ENCODE peak calls at places on chromosomes 4 and X, in nine cellular contexts. E is dorsolateral prefrontal cortex, N is cardiac muscle cell, A is fibroblast of lung, B is A673, I is brain microvascular endothelial cell, H is endodermal cell, C is transverse colon, S is uterus. T is an unnamed sample.

GRCh38 chr4:36687681-36688080 is 406.3 kb downstream of the DTHD1 start:
- DNase-seq in C (no peak), E (no peak), B (no peak), H (no peak), I (no peak), N (no peak), A (no peak), S (no peak), T (no peak)

GRCh38 chrX:38138900-38139299 is 81.8 kb downstream of the SRPX start:
- DNase-seq in C (no peak), E (no peak), N (no peak), I (no peak), S (no peak), B (no peak), A (no peak), H (no peak), T (no peak)

GRCh38 chrX:35150052-35150451 is 207.5 kb downstream of the FAM47B start:
- DNase-seq in B (no peak), N (no peak), C (no peak), S (no peak), A (no peak), H (no peak), E (no peak), I (no peak), T (no peak)

GRCh38 chr4:168615294-168615693 is 118.4 kb downstream of the PALLD start:
- DNase-seq in E (no peak), I (peak), N (no peak), A (peak), H (peak), S (no peak), B (peak), C (no peak), T (no peak)

GRCh38 chr4:137417676-137418075 is 114.6 kb downstream of the PCDH18 start:
- DNase-seq in H (no peak), A (peak), I (peak), B (no peak), E (no peak), N (no peak), S (no peak), C (no peak), T (no peak)

GRCh38 chrX:112233164-112233563 is 150.6 kb upstream of the TRPC5 start:
- DNase-seq in I (no peak), E (no peak), A (no peak), H (no peak), N (no peak), C (no peak), S (no peak), B (no peak), T (no peak)

GRCh38 chr4:142435599-142436235 is 410.4 kb downstream of the INPP4B start:
- DNase-seq in N (peak), I (no peak), S (no peak), A (no peak), B (no peak), H (peak), C (no peak), E (no peak), T (no peak)

GRCh38 chr4:40722576-40723161 is 27.1 kb upstream of the NSUN7 start:
- DNase-seq in B (peak), A (no peak), N (no peak), H (no peak), I (no peak), S (no peak), E (no peak), C (peak), T (no peak)

GRCh38 chrX:136856527-136856926 is 24.0 kb downstream of the RBMX start:
- DNase-seq in B (no peak), E (no peak), H (no peak), C (no peak), N (no peak), I (no peak), S (no peak), A (no peak), T (no peak)

GRCh38 chr4:57148177-57148576 is 38.0 kb upstream of the IGFBP7 start:
- DNase-seq in C (no peak), E (no peak), A (no peak), H (no peak), B (no peak), N (no peak), I (no peak), S (no peak), T (no peak)

GRCh38 chrX:70592091-70592490 is 147.5 kb downstream of the DLG3 start:
- DNase-seq in C (no peak), A (peak), B (peak), N (no peak), S (no peak), I (peak), E (no peak), H (no peak), T (no peak)

GRCh38 chr4:174394915-174395314 is 111.2 kb downstream of the CEP44 start:
- DNase-seq in H (no peak), I (no peak), B (no peak), A (peak), N (no peak), S (no peak), E (no peak), C (no peak), T (no peak)

GRCh38 chr4:154132406-154132805 is 343.5 kb upstream of the SFRP2 start:
- DNase-seq in E (no peak), I (peak), H (no peak), S (no peak), A (no peak), C (no peak), N (no peak), B (no peak), T (no peak)

GRCh38 chr4:294732-295131 is 10.5 kb downstream of the ZNF732 start:
- DNase-seq in E (no peak), A (no peak), S (no peak), N (no peak), B (no peak), C (no peak), H (no peak), I (no peak), T (no peak)

GRCh38 chr4:76212851-76213414 is 691 bp downstream of the SCARB2 start:
- DNase-seq in A (peak), C (peak), S (no peak), I (peak), H (no peak), B (peak), N (no peak), E (peak), T (no peak)

GRCh38 chr4:21921526-21922180 is 26.9 kb downstream of the KCNIP4 start:
- DNase-seq in A (no peak), S (no peak), B (no peak), H (peak), I (no peak), E (no peak), N (no peak), C (no peak), T (no peak)

GRCh38 chr4:78057600-78058560 is 757 bp downstream of the FRAS1 start:
- DNase-seq in B (peak), N (peak), S (peak), A (peak), I (peak), E (peak), C (peak), H (peak), T (peak)

GRCh38 chr4:126986005-126986404 is 646.8 kb upstream of the INTU start:
- DNase-seq in N (no peak), H (no peak), C (no peak), I (no peak), S (no peak), E (no peak), B (no peak), A (peak), T (no peak)

GRCh38 chr4:8736083-8736825 is 135.4 kb downstream of the HMX1 start:
- DNase-seq in E (peak), S (no peak), B (peak), C (no peak), N (no peak), I (no peak), A (no peak), H (no peak), T (no peak)

GRCh38 chrX:50920132-50920531 is 9.6 kb downstream of the BMP15 start:
- DNase-seq in C (no peak), S (no peak), I (peak), A (peak), E (no peak), H (no peak), B (peak), N (no peak), T (no peak)

GRCh38 chrX:66601522-66601921 is 37.4 kb downstream of the EDA2R start:
- DNase-seq in I (no peak), E (no peak), A (no peak), C (no peak), H (no peak), B (no peak), N (no peak), S (no peak), T (no peak)

GRCh38 chr4:10655968-10656367 is 28.6 kb downstream of the CLNK start:
- DNase-seq in I (no peak), N (no peak), C (no peak), H (no peak), A (peak), S (no peak), B (no peak), E (no peak), T (no peak)

GRCh38 chrX:149453030-149453429 is 52.1 kb downstream of the IDS start:
- DNase-seq in A (peak), S (no peak), E (no peak), B (no peak), C (no peak), H (no peak), I (peak), N (no peak), T (no peak)

GRCh38 chr4:55931043-55931442 is 17.7 kb upstream of the CEP135 start:
- DNase-seq in B (no peak), S (no peak), A (no peak), N (no peak), E (no peak), C (no peak), I (no peak), H (no peak), T (no peak)

GRCh38 chr4:40685300-40685699 is 55.6 kb upstream of the RBM47 start:
- DNase-seq in C (no peak), H (no peak), I (peak), B (peak), N (no peak), S (no peak), E (no peak), A (peak), T (no peak)

GRCh38 chrX:125382148-125382628 is 62.5 kb downstream of the TEX13C start:
- DNase-seq in B (no peak), I (no peak), E (no peak), N (no peak), A (no peak), H (peak), C (no peak), S (no peak), T (no peak)

GRCh38 chr4:155688211-155688610 is 21.6 kb downstream of the GUCY1A1 start:
- DNase-seq in S (no peak), A (no peak), C (no peak), H (no peak), I (no peak), B (no peak), N (no peak), E (no peak), T (no peak)
- H3K27ac ChIP-seq in S (no peak), A (no peak), C (no peak), H (no peak), I (no peak), B (no peak), N (no peak), E (no peak), T (no peak)

GRCh38 chrX:15493118-15494082 is at the start of gene PIR:
- DNase-seq in H (peak), C (peak), I (peak), B (peak), A (peak), N (peak), S (peak), E (peak), T (peak)
- TF ChIP-seq CTCF in H (peak), C (peak), I (peak), B (peak), A (peak), N (peak), S (peak), E (peak), T (no peak)

GRCh38 chrX:153700967-153701366 is 13.2 kb downstream of the SLC6A8 start:
- DNase-seq in S (no peak), B (no peak), C (no peak), E (no peak), H (no peak), A (no peak), N (no peak), I (no peak), T (no peak)

GRCh38 chrX:153702350-153703035 is 14.8 kb downstream of the SLC6A8 start:
- DNase-seq in N (no peak), I (no peak), A (no peak), C (no peak), B (no peak), S (no peak), H (no peak), E (no peak), T (no peak)

GRCh38 chrX:153700376-153700945 is 12.7 kb downstream of the SLC6A8 start:
- DNase-seq in B (no peak), C (no peak), I (no peak), H (no peak), S (no peak), N (no peak), E (no peak), A (no peak), T (no peak)

GRCh38 chrX:153703036-153703370 is 15.3 kb downstream of the SLC6A8 start:
- DNase-seq in I (no peak), S (peak), N (no peak), B (no peak), A (peak), H (no peak), C (peak), E (no peak), T (no peak)

DNA sequence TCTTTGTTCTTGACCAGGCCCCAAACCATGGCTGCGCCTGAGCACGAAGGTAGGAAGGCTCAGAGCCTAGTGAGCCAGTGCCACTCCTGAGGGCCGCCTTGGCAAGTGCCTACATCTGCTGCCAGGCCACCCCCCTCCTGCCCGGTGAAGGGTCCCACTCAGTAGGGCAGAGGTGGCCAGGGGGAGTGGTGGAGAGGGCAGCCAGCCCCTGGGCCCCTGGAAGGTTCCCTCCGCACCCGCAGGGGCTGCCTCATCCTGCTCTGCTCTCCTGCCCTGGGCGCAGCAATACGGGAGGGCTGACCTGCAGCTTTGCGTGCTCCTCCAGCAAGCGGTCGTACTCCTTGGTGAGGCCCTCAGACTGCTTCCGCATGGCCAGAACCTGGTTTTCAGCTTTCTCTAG is 14.0 kb downstream of the SLC6A8 start:
- DNase-seq in H (no peak), B (no peak), A (no peak), E (no peak), S (no peak), N (no peak), I (no peak), C (no peak), T (no peak)
- H3K27ac ChIP-seq in H (no peak), B (no peak), A (no peak), E (no peak), S (no peak), N (no peak), I (no peak), C (peak), T (no peak)

GRCh38 chrX:129982300-129983246 is at the start of gene BCORL1:
- DNase-seq in E (peak), A (peak), I (peak), C (peak), N (peak), B (peak), H (peak), S (peak), T (peak)
- TF ChIP-seq CTCF in E (no peak), A (no peak), I (peak), C (no peak), N (no peak), B (no peak), H (no peak), S (no peak), T (no peak)

GRCh38 chrX:118726887-118727685 is at the start of gene IL13RA1:
- DNase-seq in S (peak), C (peak), I (peak), E (no peak), B (peak), A (peak), N (peak), H (peak), T (peak)

GRCh38 chrX:118724775-118725174 is 2.6 kb upstream of the IL13RA1 start:
- DNase-seq in C (no peak), N (no peak), E (no peak), A (peak), H (no peak), S (no peak), I (peak), B (no peak), T (no peak)

GRCh38 chrX:118730500-118731247 is 3.3 kb downstream of the IL13RA1 start:
- DNase-seq in E (no peak), C (no peak), N (no peak), H (no peak), I (peak), S (no peak), B (no peak), A (peak), T (no peak)

GRCh38 chrX:118727686-118728339 is 407 bp downstream of the IL13RA1 start:
- DNase-seq in B (no peak), S (peak), A (peak), C (peak), H (no peak), I (no peak), E (no peak), N (peak), T (peak)

DNA sequence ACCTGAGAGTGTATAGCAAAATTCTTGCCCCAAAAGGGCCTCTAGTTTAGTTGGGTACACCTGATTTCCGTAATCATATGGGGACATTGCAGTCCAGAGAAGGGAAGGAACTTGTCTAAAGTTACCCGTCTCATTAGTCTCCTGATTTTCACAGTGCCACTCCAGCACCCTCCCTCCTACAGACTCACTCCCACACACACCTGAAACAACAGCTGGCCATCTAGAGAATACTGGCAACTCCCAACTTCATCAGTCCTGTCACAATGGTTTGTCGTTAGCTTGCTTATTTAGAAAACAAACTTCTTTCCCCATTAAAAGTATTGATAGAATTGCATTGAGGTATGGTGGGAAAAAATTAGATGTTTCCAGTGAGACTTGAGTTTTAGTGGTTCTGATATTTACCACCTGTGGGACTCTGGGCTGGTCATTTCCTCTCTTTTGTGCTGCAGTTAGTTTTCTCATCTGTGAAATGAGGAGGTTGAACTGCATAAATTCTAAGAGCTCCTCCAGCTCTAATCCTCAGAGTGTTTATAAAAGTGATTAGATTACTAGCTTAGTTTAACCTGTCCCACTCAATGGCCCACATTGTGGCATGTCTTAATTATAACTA is 1.7 kb downstream of the IL13RA1 start:
- DNase-seq in I (no peak), C (no peak), B (no peak), H (no peak), S (no peak), A (no peak), E (no peak), N (no peak), T (no peak)
- H3K27ac ChIP-seq in I (no peak), C (peak), B (no peak), H (no peak), S (peak), A (no peak), E (no peak), N (no peak), T (peak)

DNA sequence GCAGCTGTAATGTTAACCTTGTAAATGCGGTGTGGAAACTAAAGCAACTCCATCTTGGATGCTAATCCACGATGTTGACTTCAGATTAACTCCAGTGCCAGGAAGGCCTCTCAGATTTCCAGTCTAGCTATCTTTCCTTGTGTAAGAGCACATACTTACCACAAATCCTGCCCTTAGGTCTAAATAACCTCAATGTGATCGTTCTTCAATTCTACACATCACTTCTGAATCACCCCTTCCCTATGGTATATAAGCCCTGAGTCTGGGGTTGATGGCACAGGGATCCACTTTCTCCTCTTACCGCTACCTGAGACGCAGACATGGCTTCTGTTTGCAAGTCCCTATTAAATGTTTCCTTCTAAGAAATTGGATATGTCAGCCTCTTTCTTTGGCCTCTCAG is 17.5 kb upstream of the ZNF41 start:
- DNase-seq in N (no peak), I (no peak), H (no peak), S (no peak), A (no peak), B (no peak), E (no peak), C (no peak), T (no peak)
- TF ChIP-seq CTCF in N (no peak), I (no peak), H (no peak), S (no peak), A (no peak), B (no peak), E (no peak), C (no peak), T (no peak)